ENCODE peak calls at places on chromosomes 13 and 19, in six cellular contexts. G, A, U, E, O and X are unnamed samples. For H3K9me3, the result is how much of the 10 kb centered on the place peaks cover.

GRCh38 chr19:54190942-54191670 is at the start of gene TSEN34:
- DNase-seq in G (peak), A (no peak), U (no peak), E (peak), O (peak), X (peak)

GRCh38 chr13:44653261-44653660 is 77.1 kb upstream of the TSC22D1 start:
- DNase-seq in G (no peak), A (no peak), U (no peak), E (no peak), O (no peak), X (no peak)

GRCh38 chr19:41578886-41579285 is 2.9 kb downstream of the CEACAM21 start:
- DNase-seq in G (no peak), A (no peak), U (no peak), E (no peak), O (no peak), X (no peak)

GRCh38 chr19:1478934-1479707 is at the start of gene C19orf25:
- DNase-seq in G (peak), A (peak), U (peak), E (peak), O (peak), X (peak)

GRCh38 chr13:99686944-99687382 is 185.7 kb downstream of the TM9SF2 start:
- DNase-seq in G (no peak), A (no peak), U (no peak), E (no peak), O (no peak), X (no peak)

GRCh38 chr19:7083076-7083956 is 13.8 kb downstream of the ZNF557 start:
- DNase-seq in G (no peak), A (no peak), U (no peak), E (no peak), O (no peak), X (no peak)

GRCh38 chr13:21022056-21022693 is 39.2 kb downstream of the LATS2 start:
- DNase-seq in G (no peak), A (no peak), U (no peak), E (no peak), O (no peak), X (no peak)

GRCh38 chr13:98444381-98444780 is 132.5 kb downstream of the STK24 start:
- DNase-seq in G (no peak), A (no peak), U (no peak), E (no peak), O (peak), X (no peak)

GRCh38 chr13:45464687-45465453 is at the start of gene COG3:
- DNase-seq in G (peak), A (peak), U (peak), E (peak), O (peak), X (peak)

GRCh38 chr19:17721821-17722220 is 2.5 kb downstream of the MAP1S start:
- DNase-seq in G (peak), A (no peak), U (no peak), E (peak), O (peak), X (no peak)

GRCh38 chr13:26228080-26228479 is 6.0 kb upstream of the RNF6 start:
- DNase-seq in G (no peak), A (no peak), U (no peak), E (no peak), O (no peak), X (no peak)

GRCh38 chr19:55464039-55464668 is 397 bp downstream of the C19orf85 start:
- DNase-seq in G (no peak), A (no peak), U (no peak), E (peak), O (no peak), X (no peak)

GRCh38 chr13:29964181-29964845 is 113.9 kb upstream of the UBL3 start:
- DNase-seq in G (no peak), A (no peak), U (no peak), E (no peak), O (no peak), X (no peak)

GRCh38 chr13:56351041-56351440 is 789.7 kb upstream of the PRR20A start:
- DNase-seq in G (no peak), A (no peak), U (no peak), E (no peak), O (no peak), X (no peak)

GRCh38 chr13:37403776-37404497 is 194.6 kb downstream of the POSTN start:
- DNase-seq in G (no peak), A (no peak), U (no peak), E (no peak), O (no peak), X (no peak)

DNA sequence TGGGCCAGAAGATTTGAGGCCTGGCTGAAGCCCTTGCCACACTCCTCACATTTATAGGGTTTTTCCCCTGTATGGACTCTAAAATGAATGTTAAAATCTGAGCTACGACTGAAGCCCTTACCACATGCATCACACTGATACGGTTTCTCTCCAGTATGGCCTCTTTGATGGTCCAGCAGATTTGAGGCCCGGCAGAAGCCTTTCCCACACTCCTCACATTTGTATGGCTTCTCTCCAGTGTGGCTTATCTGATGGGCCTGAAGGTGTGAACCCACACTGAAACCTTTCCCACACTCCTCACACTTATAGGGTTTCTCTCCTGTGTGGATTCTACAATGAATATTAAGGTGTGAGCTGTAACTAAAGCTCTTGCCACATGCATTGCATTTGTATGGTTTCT is 21.0 kb downstream of the ZNF45 start:
- DNase-seq in G (no peak), A (no peak), U (no peak), E (no peak), O (no peak), X (no peak)
- H3K9me3 ChIP-seq in G (under half), A (half or more), U (under half), E (under half), O (under half), X (under half)

GRCh38 chr19:57002765-57003164 is 117.0 kb upstream of the USP29 start:
- DNase-seq in G (no peak), A (no peak), U (no peak), E (no peak), O (no peak), X (no peak)
- H3K9me3 ChIP-seq in G (under half), A (under half), U (under half), E (under half), O (under half), X (under half)

DNA sequence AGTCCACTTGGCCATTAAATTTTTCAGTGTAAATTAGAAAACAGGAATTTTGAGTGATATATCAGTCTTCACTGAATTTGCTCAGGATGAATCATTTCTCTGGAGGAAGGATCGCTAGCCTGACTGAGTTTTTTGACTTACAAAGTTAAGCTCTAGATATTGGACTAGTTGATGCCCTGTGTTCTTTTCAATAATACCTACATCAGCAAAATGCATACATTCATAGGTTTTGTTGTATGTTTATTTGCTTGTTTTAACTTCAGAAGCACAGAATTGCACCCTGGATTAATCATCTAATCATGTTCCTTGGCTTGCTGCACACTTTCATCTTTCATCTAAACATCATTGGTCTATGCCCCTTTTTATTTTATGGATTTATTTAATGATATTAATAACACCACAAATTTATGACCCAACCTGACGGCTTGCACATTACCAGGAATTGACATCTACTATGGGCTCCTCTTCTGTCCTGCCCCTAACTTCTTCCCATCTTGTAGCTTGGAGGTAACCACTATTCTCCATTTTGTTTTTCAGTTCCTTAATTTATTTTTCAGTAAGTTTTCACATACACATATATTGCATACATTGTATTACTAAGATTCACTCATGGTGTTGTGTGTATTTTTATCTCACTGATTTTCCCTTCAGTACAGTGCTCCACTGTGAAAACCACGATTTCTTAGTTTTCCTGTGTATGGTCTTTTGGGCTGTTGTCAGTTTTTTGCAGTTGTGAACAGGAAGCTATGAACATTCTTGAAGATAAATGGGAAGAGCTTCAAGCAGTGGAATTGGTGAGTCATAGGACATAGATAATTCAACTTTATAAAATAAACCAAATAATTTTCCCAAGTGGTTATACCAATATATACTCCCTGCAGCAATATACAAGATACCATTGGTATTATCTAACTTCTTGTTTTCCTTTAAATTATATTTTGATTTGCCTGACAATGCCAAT is 23.3 kb downstream of the COMMD6 start:
- DNase-seq in G (no peak), A (no peak), U (no peak), E (no peak), O (no peak), X (no peak)
- H3K9me3 ChIP-seq in G (under half), A (under half), U (under half), E (under half), O (under half), X (under half)

DNA sequence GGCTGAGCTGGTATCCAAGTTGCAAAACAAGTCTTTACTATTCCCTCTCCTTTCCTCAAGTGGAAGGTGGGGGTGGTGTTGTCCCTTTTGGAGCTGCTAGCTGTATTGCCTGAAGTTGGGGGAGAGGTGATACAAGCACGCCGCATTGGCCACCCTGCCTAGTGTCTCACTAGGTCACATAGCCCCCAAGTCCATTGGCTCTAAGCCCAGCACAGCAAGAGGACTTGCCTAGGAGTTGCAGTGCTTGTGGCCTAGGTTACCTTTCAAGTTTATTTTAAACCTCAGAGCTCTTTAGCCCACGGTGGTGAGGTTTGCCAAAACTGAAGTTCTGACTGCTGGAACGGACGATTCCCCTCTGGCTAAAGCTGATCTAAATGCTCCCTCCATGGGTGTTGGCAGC is 5.3 kb upstream of the DNAJC3 start:
- DNase-seq in G (no peak), A (no peak), U (no peak), E (no peak), O (no peak), X (no peak)
- H3K9me3 ChIP-seq in G (under half), A (under half), U (under half), E (under half), O (under half), X (under half)

DNA sequence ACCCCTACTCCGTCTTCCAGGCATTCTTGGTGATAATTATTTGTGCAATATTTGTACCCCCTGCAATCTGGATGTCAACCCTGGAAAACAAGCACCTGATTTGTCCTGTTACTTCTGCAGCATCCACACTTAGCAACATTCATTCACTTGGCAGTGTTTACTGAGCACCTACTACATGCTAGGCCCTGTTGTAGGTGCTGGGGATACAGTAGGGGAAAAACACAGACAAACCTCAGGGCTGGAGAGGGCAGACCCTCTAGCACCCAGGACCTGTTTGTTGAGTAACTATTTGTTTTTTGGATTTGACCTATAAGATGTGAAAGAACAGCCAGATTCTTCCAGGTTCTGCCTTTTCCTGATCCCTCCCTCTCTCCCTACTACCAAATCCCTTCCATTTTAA is 9.5 kb downstream of the NECTIN2 start:
- DNase-seq in G (no peak), A (no peak), U (no peak), E (no peak), O (no peak), X (no peak)
- H3K9me3 ChIP-seq in G (under half), A (under half), U (under half), E (under half), O (under half), X (under half)

DNA sequence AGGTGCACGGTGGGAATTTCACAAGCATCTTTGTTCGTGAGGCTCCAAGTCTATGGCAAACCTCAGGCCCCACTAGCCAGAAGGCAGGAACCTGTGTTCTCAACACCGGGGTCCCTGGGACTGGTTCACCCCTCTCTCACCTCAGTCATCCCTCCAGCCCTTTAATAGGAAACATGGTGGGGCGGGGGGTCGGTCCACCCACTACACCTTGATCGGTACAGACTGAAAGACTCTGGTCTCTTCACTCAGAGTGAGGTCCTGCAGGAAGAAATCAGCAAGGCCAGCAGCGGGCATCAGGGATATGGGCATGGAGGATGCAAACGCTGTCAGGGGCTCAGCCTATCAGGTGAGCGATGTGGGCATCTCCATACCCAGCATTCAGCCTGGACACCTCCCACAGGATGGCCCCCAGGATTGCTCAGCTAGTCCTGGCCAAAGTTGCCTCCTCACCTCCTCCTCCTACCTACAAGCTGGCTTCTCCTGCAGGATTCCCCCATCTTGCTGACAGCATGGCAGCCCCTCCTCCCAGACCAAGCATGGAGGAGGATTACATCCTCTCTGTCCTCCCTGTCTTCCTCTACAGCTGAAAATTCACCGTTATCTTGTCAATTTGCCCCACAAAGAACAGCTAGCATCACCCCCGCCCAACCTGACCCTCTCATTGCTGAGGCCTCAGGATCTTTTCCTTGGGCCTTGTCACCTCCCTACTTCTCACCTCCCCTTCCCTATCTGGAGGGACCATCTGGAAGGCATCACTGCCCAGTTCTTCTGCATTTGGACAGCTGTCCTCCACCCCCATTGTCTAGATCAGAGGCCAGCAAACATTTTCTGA is 37.3 kb upstream of the CD33 start:
- DNase-seq in G (no peak), A (no peak), U (no peak), E (no peak), O (no peak), X (no peak)
- H3K9me3 ChIP-seq in G (under half), A (under half), U (under half), E (under half), O (under half), X (under half)

GRCh38 chr19:45463241-45463640 is 4.6 kb upstream of the FOSB start:
- DNase-seq in G (no peak), A (no peak), U (no peak), E (no peak), O (no peak), X (no peak)
- H3K9me3 ChIP-seq in G (under half), A (under half), U (under half), E (under half), O (under half), X (under half)

DNA sequence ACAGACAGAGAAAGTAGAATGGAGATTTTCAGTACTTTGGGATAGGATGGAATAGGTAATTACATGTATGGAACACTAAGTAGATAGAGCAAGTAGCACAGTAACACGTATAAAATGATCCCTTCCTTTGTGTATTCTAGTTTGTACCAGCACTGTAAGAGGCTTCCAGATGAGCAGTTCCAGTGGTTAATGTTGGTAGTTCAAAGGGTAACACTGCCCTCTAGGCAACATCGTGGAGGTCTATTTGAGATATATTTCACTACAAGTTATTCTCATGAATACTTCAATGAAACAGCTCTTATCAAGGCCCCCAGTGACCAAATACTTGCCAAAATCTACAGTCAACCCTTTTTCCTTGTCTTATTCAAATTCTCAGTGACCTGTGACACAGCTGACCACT is 13.5 kb upstream of the ZNF563 start:
- DNase-seq in G (no peak), A (no peak), U (no peak), E (no peak), O (no peak), X (no peak)
- H3K9me3 ChIP-seq in G (under half), A (half or more), U (under half), E (under half), O (under half), X (under half)

GRCh38 chr13:94548382-94549240 is 47.3 kb downstream of the TGDS start:
- DNase-seq in G (peak), A (peak), U (peak), E (peak), O (peak), X (no peak)
- H3K9me3 ChIP-seq in G (under half), A (under half), U (under half), E (under half), O (under half), X (under half)